ENCODE peak calls at places on chromosome 5, in four cellular contexts. Z is MM.1S, A is HCT116, G is GM23338. R is an unnamed sample.

GRCh38 chr5:125412561-125413535 is 666.4 kb upstream of the ZNF608 start:
- DNase-seq in A (no peak), G (peak; percentile 85), Z (no peak), R (peak; percentile 90)

GRCh38 chr5:176851871-176852270 is 41.5 kb downstream of the UNC5A start:
- DNase-seq in G (no peak), A (no peak), Z (no peak), R (no peak)

GRCh38 chr5:180670586-180671359 is 21.4 kb upstream of the FLT4 start:
- DNase-seq in A (peak; percentile 42), G (peak; percentile 74), Z (peak; percentile 39), R (peak; percentile 72)

GRCh38 chr5:82812575-82812974 is 264.6 kb downstream of the TMEM167A start:
- DNase-seq in A (no peak), Z (no peak), G (no peak), R (no peak)

GRCh38 chr5:173954671-173955605 is 34.0 kb upstream of the C5orf47 start:
- DNase-seq in A (no peak), G (no peak), Z (peak; percentile 23), R (peak; percentile 74)

GRCh38 chr5:132526290-132526973 is 16.9 kb downstream of the IL5 start:
- DNase-seq in Z (peak; percentile 70), G (peak; percentile 90), A (peak; percentile 44), R (peak; percentile 74)

GRCh38 chr5:55936100-55936693 is 58.6 kb downstream of the IL6ST start:
- DNase-seq in G (peak; percentile 90), Z (peak; percentile 76), A (peak; percentile 79), R (peak; percentile 89)

GRCh38 chr5:55176176-55176818 is 3.3 kb upstream of the CDC20B start:
- DNase-seq in G (peak; percentile 93), A (no peak), Z (peak; percentile 54), R (peak; percentile 80)

GRCh38 chr5:5025774-5026406 is 114.2 kb upstream of the ADAMTS16 start:
- DNase-seq in A (no peak), G (peak; percentile 45), Z (peak; percentile 69), R (no peak)
- TF ChIP-seq EZH2phosphoT487 in A (no peak), G (no peak), Z (no peak), R (no peak)

GRCh38 chr5:165459232-165459631 is 1953.8 kb downstream of the MAT2B start:
- DNase-seq in A (no peak), G (no peak), Z (no peak), R (no peak)
- TF ChIP-seq EZH2phosphoT487 in A (no peak), G (no peak), Z (no peak), R (no peak)

GRCh38 chr5:135324897-135325650 is 74.0 kb downstream of the MACROH2A1 start:
- DNase-seq in G (no peak), A (no peak), Z (no peak), R (no peak)
- TF ChIP-seq EZH2phosphoT487 in G (no peak), A (no peak), Z (no peak), R (no peak)

GRCh38 chr5:169979871-169980270 is 424 bp downstream of the INSYN2B start:
- DNase-seq in Z (no peak), A (no peak), G (peak; percentile 61), R (no peak)

GRCh38 chr5:169980418-169981053 is at the start of gene INSYN2B:
- DNase-seq in G (peak; percentile 96), A (peak; percentile 56), Z (peak; percentile 19), R (peak; percentile 88)

GRCh38 chr5:169974121-169974770 is 6.0 kb downstream of the INSYN2B start:
- DNase-seq in A (no peak), G (no peak), Z (no peak), R (no peak)

GRCh38 chr5:169978744-169979143 is 1.6 kb downstream of the INSYN2B start:
- DNase-seq in G (no peak), Z (no peak), A (no peak), R (no peak)
- TF ChIP-seq EZH2phosphoT487 in G (no peak), Z (no peak), A (no peak), R (no peak)

GRCh38 chr5:107459637-107460036 is 211.1 kb downstream of the EFNA5 start:
- DNase-seq in Z (no peak), G (no peak), A (no peak), R (no peak)
- TF ChIP-seq EZH2phosphoT487 in Z (no peak), G (no peak), A (no peak), R (no peak)

GRCh38 chr5:157458835-157459234 is 1.2 kb upstream of the NIPAL4 start:
- DNase-seq in G (peak; percentile 27), Z (no peak), A (no peak), R (no peak)

GRCh38 chr5:157463081-157463480 is 3.1 kb downstream of the NIPAL4 start:
- DNase-seq in A (no peak), G (no peak), Z (no peak), R (no peak)

GRCh38 chr5:157457391-157457790 is 2.6 kb upstream of the NIPAL4 start:
- DNase-seq in A (no peak), Z (no peak), G (no peak), R (no peak)

GRCh38 chr5:157460921-157461792 is 1.1 kb downstream of the NIPAL4 start:
- DNase-seq in Z (no peak), G (no peak), A (no peak), R (no peak)

GRCh38 chr5:157459715-157460599 is at the start of gene NIPAL4:
- DNase-seq in G (peak; percentile 68), Z (no peak), A (no peak), R (peak; percentile 48)
- TF ChIP-seq EZH2phosphoT487 in G (no peak), Z (no peak), A (no peak), R (no peak)

R was measured in hepatocyte.